ENCODE peak calls at places on chromosomes 11 and 22, in five cellular contexts. One of them, this sample, is unnamed.
A peak's percentile ranks its signal among the peaks of the same experiment; 100 is the strongest.

GRCh38 chr11:20112291-20113146 is 47.8 kb downstream of the DBX1 start:
- DNase-seq in PC-9: peak; percentile 72
- DNase-seq in K562: peak; percentile 87
- DNase-seq in tibial artery: peak; percentile 92
- DNase-seq in coronary artery: peak; percentile 94
- DNase-seq in this sample: no peak

GRCh38 chr22:30425616-30426394 is at the start of gene MTFP1:
- DNase-seq in PC-9: peak; percentile 60
- DNase-seq in K562: peak; percentile 74
- DNase-seq in tibial artery: peak; percentile 79
- DNase-seq in coronary artery: peak; percentile 79
- DNase-seq in this sample: no peak

GRCh38 chr11:117218133-117218915 is 13.5 kb downstream of the PCSK7 start:
- DNase-seq in PC-9: no peak
- DNase-seq in K562: no peak
- DNase-seq in tibial artery: peak; percentile 91
- DNase-seq in coronary artery: peak; percentile 86
- DNase-seq in this sample: no peak

GRCh38 chr11:6734616-6735015 is 37.2 kb downstream of the OR2AG2 start:
- DNase-seq in PC-9: no peak
- DNase-seq in K562: no peak
- DNase-seq in tibial artery: no peak
- DNase-seq in coronary artery: no peak
- DNase-seq in this sample: no peak

GRCh38 chr22:31538815-31539214 is 42.5 kb downstream of the SFI1 start:
- DNase-seq in PC-9: no peak
- DNase-seq in K562: no peak
- DNase-seq in tibial artery: no peak
- DNase-seq in coronary artery: no peak
- DNase-seq in this sample: no peak

GRCh38 chr11:131910491-131911387 is 540.3 kb downstream of the NTM start:
- DNase-seq in PC-9: no peak
- DNase-seq in K562: no peak
- DNase-seq in tibial artery: no peak
- DNase-seq in coronary artery: no peak
- DNase-seq in this sample: no peak

GRCh38 chr11:19253817-19254216 is 13.1 kb upstream of the E2F8 start:
- DNase-seq in PC-9: no peak
- DNase-seq in K562: no peak
- DNase-seq in tibial artery: no peak
- DNase-seq in coronary artery: no peak
- DNase-seq in this sample: no peak

GRCh38 chr22:38953577-38954413 is 3.6 kb upstream of the APOBEC3A start:
- DNase-seq in PC-9: peak; percentile 48
- DNase-seq in K562: no peak
- DNase-seq in tibial artery: peak; percentile 54
- DNase-seq in coronary artery: no peak
- DNase-seq in this sample: peak; percentile 91

GRCh38 chr22:21828268-21828638 is 39.2 kb downstream of the MAPK1 start:
- DNase-seq in PC-9: no peak
- DNase-seq in K562: no peak
- DNase-seq in tibial artery: no peak
- DNase-seq in coronary artery: no peak
- DNase-seq in this sample: no peak

GRCh38 chr11:69834811-69835800 is 15.9 kb upstream of the FGF3 start:
- DNase-seq in PC-9: no peak
- DNase-seq in K562: no peak
- DNase-seq in tibial artery: peak; percentile 43
- DNase-seq in coronary artery: no peak
- DNase-seq in this sample: no peak

GRCh38 chr22:49589811-49590210 is 237.9 kb downstream of the BRD1 start:
- DNase-seq in PC-9: no peak
- DNase-seq in K562: no peak
- DNase-seq in tibial artery: peak; percentile 28
- DNase-seq in coronary artery: no peak
- DNase-seq in this sample: no peak

GRCh38 chr11:58652726-58653280 is 30.3 kb downstream of the CNTF start:
- DNase-seq in PC-9: no peak
- DNase-seq in K562: no peak
- DNase-seq in tibial artery: no peak
- DNase-seq in coronary artery: no peak
- DNase-seq in this sample: no peak

GRCh38 chr11:98099371-98099770 is 921.4 kb upstream of the CNTN5 start:
- DNase-seq in PC-9: no peak
- DNase-seq in K562: no peak
- DNase-seq in tibial artery: no peak
- DNase-seq in coronary artery: no peak
- DNase-seq in this sample: no peak

GRCh38 chr22:37484115-37485005 is 1.8 kb downstream of the MFNG start:
- DNase-seq in PC-9: no peak
- DNase-seq in K562: no peak
- DNase-seq in tibial artery: peak; percentile 85
- DNase-seq in coronary artery: no peak
- DNase-seq in this sample: peak; percentile 77

GRCh38 chr11:72001834-72002591 is 3.3 kb downstream of the IL18BP start:
- DNase-seq in PC-9: no peak
- DNase-seq in K562: no peak
- DNase-seq in tibial artery: no peak
- DNase-seq in coronary artery: no peak
- DNase-seq in this sample: no peak

GRCh38 chr11:22491826-22492225 is 133.8 kb downstream of the FANCF start:
- DNase-seq in PC-9: no peak
- DNase-seq in K562: no peak
- DNase-seq in tibial artery: no peak
- DNase-seq in coronary artery: no peak
- DNase-seq in this sample: no peak

GRCh38 chr11:31810779-31811647 is at the start of gene PAX6:
- DNase-seq in PC-9: peak; percentile 95
- DNase-seq in K562: peak; percentile 87
- DNase-seq in tibial artery: no peak
- DNase-seq in coronary artery: no peak
- DNase-seq in this sample: peak; percentile 48

GRCh38 chr11:82899957-82900276 is 313 bp downstream of the PRCP start:
- DNase-seq in PC-9: no peak
- DNase-seq in K562: peak; percentile 8
- DNase-seq in tibial artery: no peak
- DNase-seq in coronary artery: no peak
- DNase-seq in this sample: no peak

GRCh38 chr22:40898850-40899357 is 37.0 kb upstream of the DNAJB7 start:
- DNase-seq in PC-9: no peak
- DNase-seq in K562: peak; percentile 66
- DNase-seq in tibial artery: no peak
- DNase-seq in coronary artery: no peak
- DNase-seq in this sample: peak; percentile 25

GRCh38 chr11:107025673-107026072 is 7.4 kb upstream of the GUCY1A2 start:
- DNase-seq in PC-9: no peak
- DNase-seq in K562: no peak
- DNase-seq in tibial artery: no peak
- DNase-seq in coronary artery: no peak
- DNase-seq in this sample: no peak

GRCh38 chr11:27392715-27393114 is 29.7 kb upstream of the CCDC34 start:
- DNase-seq in PC-9: peak; percentile 25
- DNase-seq in K562: peak; percentile 89
- DNase-seq in tibial artery: no peak
- DNase-seq in coronary artery: no peak
- DNase-seq in this sample: no peak

GRCh38 chr11:47971501-47971900 is 8.9 kb upstream of the PTPRJ start:
- DNase-seq in PC-9: no peak
- DNase-seq in K562: no peak
- DNase-seq in tibial artery: no peak
- DNase-seq in coronary artery: no peak
- DNase-seq in this sample: no peak

GRCh38 chr11:43359432-43359818 is 705 bp downstream of the TTC17 start:
- DNase-seq in PC-9: no peak
- DNase-seq in K562: peak; percentile 57
- DNase-seq in tibial artery: no peak
- DNase-seq in coronary artery: no peak
- DNase-seq in this sample: peak; percentile 57

GRCh38 chr22:44305888-44306287 is 6.9 kb downstream of the SHISAL1 start:
- DNase-seq in PC-9: no peak
- DNase-seq in K562: no peak
- DNase-seq in tibial artery: no peak
- DNase-seq in coronary artery: no peak
- DNase-seq in this sample: no peak

GRCh38 chr11:79040348-79040747 is 400.5 kb downstream of the TENM4 start:
- DNase-seq in PC-9: no peak
- DNase-seq in K562: no peak
- DNase-seq in tibial artery: no peak
- DNase-seq in coronary artery: no peak
- DNase-seq in this sample: no peak

GRCh38 chr11:129451524-129451923 is 75.9 kb downstream of the BARX2 start:
- DNase-seq in PC-9: no peak
- DNase-seq in K562: no peak
- DNase-seq in tibial artery: no peak
- DNase-seq in coronary artery: no peak
- DNase-seq in this sample: no peak

GRCh38 chr11:82004537-82005213 is 729.0 kb downstream of the FAM181B start:
- DNase-seq in PC-9: no peak
- DNase-seq in K562: no peak
- DNase-seq in tibial artery: no peak
- DNase-seq in coronary artery: no peak
- DNase-seq in this sample: no peak

GRCh38 chr22:30054067-30054763 is 26.0 kb upstream of the HORMAD2 start:
- DNase-seq in PC-9: no peak
- DNase-seq in K562: no peak
- DNase-seq in tibial artery: no peak
- DNase-seq in coronary artery: no peak
- DNase-seq in this sample: no peak

GRCh38 chr22:19905619-19906276 is 35.8 kb upstream of the COMT start:
- DNase-seq in PC-9: no peak
- DNase-seq in K562: no peak
- DNase-seq in tibial artery: no peak
- DNase-seq in coronary artery: no peak
- DNase-seq in this sample: no peak

GRCh38 chr11:109704432-109704831 is 282.4 kb downstream of the C11orf87 start:
- DNase-seq in PC-9: no peak
- DNase-seq in K562: no peak
- DNase-seq in tibial artery: no peak
- DNase-seq in coronary artery: no peak
- DNase-seq in this sample: no peak

GRCh38 chr22:23137905-23138520 is 3.8 kb downstream of the RSPH14 start:
- DNase-seq in PC-9: no peak
- DNase-seq in K562: no peak
- DNase-seq in tibial artery: no peak
- DNase-seq in coronary artery: no peak
- DNase-seq in this sample: peak; percentile 72

GRCh38 chr11:109308551-109308950 is 113.4 kb upstream of the C11orf87 start:
- DNase-seq in PC-9: no peak
- DNase-seq in K562: no peak
- DNase-seq in tibial artery: no peak
- DNase-seq in coronary artery: no peak
- DNase-seq in this sample: no peak

GRCh38 chr11:13769188-13769587 is 100.7 kb downstream of the FAR1 start:
- DNase-seq in PC-9: no peak
- DNase-seq in K562: no peak
- DNase-seq in tibial artery: no peak
- DNase-seq in coronary artery: no peak
- DNase-seq in this sample: no peak

GRCh38 chr11:13775471-13775870 is 107.0 kb downstream of the FAR1 start:
- DNase-seq in PC-9: no peak
- DNase-seq in K562: no peak
- DNase-seq in tibial artery: no peak
- DNase-seq in coronary artery: no peak
- DNase-seq in this sample: no peak

GRCh38 chr11:13767461-13767860 is 99.0 kb downstream of the FAR1 start:
- DNase-seq in PC-9: no peak
- DNase-seq in K562: peak; percentile 33
- DNase-seq in tibial artery: no peak
- DNase-seq in coronary artery: no peak
- DNase-seq in this sample: no peak

GRCh38 chr11:13776134-13776815 is 107.8 kb downstream of the FAR1 start:
- DNase-seq in PC-9: peak; percentile 21
- DNase-seq in K562: peak; percentile 14
- DNase-seq in tibial artery: no peak
- DNase-seq in coronary artery: no peak
- DNase-seq in this sample: no peak

GRCh38 chr11:13772223-13773046 is 104.0 kb downstream of the FAR1 start:
- DNase-seq in PC-9: peak; percentile 12
- DNase-seq in K562: peak; percentile 78
- DNase-seq in tibial artery: no peak
- DNase-seq in coronary artery: no peak
- DNase-seq in this sample: peak; percentile 35
- TF ChIP-seq CTCF in PC-9: peak; percentile 74
- TF ChIP-seq CTCF in K562: peak; percentile 61
- TF ChIP-seq CTCF in tibial artery: no peak
- TF ChIP-seq CTCF in coronary artery: no peak
- TF ChIP-seq CTCF in this sample: peak; percentile 44

DNA sequence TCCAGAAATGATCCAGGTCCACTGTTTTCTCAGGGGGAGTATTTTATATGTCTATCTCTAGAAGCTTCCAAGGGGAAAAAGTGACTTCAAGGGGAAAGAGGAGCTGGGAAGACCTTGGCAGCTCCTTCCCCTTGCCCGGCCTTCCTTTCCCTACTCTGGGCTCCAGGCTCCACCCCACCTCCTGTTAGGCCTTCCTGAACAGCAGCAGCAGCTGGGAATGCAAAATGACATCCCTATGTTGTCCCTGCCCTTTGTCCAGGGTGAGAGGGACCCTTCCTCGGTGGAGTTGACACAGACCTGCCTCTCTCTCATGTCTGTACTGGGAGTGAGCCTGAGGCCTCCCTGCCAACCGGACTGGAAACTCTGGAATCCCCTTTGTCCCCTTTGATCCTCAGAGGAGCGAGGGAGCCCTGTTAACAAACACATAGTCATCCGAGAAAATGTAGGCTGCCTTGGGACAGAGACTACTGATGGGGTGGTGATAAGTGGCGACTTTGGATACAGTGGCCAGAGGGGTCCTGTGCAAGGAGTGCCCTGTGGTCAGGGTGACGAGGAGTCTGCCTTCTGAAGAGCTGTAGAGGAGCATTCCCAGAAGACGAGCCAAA is 9.0 kb upstream of the MALAT1 start:
- DNase-seq in PC-9: no peak
- DNase-seq in K562: peak; percentile 26
- DNase-seq in tibial artery: peak; percentile 79
- DNase-seq in coronary artery: peak; percentile 83
- DNase-seq in this sample: no peak
- H3K4me3 ChIP-seq in PC-9: no peak overlapping the region
- H3K4me3 ChIP-seq in K562: no peak overlapping the region
- H3K4me3 ChIP-seq in tibial artery: peak overlapping the region; percentile 0
- H3K4me3 ChIP-seq in coronary artery: peak overlapping the region; percentile 42
- H3K4me3 ChIP-seq in this sample: no peak overlapping the region

GRCh38 chr11:45410391-45411215 is 124.5 kb upstream of the SYT13 start:
- DNase-seq in PC-9: no peak
- DNase-seq in K562: no peak
- DNase-seq in tibial artery: no peak
- DNase-seq in coronary artery: peak; percentile 40
- DNase-seq in this sample: no peak
- TF ChIP-seq CTCF in PC-9: no peak
- TF ChIP-seq CTCF in K562: no peak
- TF ChIP-seq CTCF in tibial artery: no peak
- TF ChIP-seq CTCF in coronary artery: no peak
- TF ChIP-seq CTCF in this sample: no peak

DNA sequence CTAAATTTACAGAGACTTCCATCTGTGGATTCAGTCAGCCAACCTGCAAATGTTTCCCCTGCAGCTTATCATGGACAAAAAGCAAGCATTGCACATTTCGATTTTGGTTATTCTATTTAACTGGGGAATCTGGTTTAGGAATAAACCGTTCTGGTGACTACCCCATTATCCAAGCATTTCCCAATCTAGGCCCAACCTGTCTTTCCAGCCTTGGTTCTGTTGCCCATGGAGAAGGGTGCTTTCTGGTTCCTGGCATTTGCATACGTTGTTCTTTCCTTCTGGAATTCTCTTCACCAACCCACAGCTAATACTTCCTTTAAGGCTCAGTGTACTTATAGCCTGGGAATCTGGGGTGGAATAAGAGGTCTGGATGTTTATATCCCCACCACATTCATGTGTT is 1.4 kb upstream of the TMEM123 start:
- DNase-seq in PC-9: no peak
- DNase-seq in K562: no peak
- DNase-seq in tibial artery: no peak
- DNase-seq in coronary artery: no peak
- DNase-seq in this sample: no peak
- H3K4me3 ChIP-seq in PC-9: peak overlapping the region; percentile 88
- H3K4me3 ChIP-seq in K562: no peak overlapping the region
- H3K4me3 ChIP-seq in tibial artery: no peak overlapping the region
- H3K4me3 ChIP-seq in coronary artery: no peak overlapping the region
- H3K4me3 ChIP-seq in this sample: no peak overlapping the region